ENCODE peak calls at places on chromosomes 5 and 9, in five cellular contexts. One of them, this sample, is unnamed.

GRCh38 chr5:149937610-149938009 is 7.0 kb downstream of the PDE6A start:
- DNase-seq in fibroblast of pulmonary artery: no peak
- DNase-seq in fibroblast of mammary gland: peak
- DNase-seq in psoas muscle: no peak
- DNase-seq in fibroblast of the aortic adventitia: no peak
- DNase-seq in this sample: peak

GRCh38 chr5:142843029-142843905 is 73.1 kb downstream of the ARHGAP26 start:
- DNase-seq in fibroblast of pulmonary artery: no peak
- DNase-seq in fibroblast of mammary gland: no peak
- DNase-seq in psoas muscle: peak
- DNase-seq in fibroblast of the aortic adventitia: peak
- DNase-seq in this sample: no peak

GRCh38 chr5:173885481-173886010 is 2.6 kb upstream of the CPEB4 start:
- DNase-seq in fibroblast of pulmonary artery: peak
- DNase-seq in fibroblast of mammary gland: no peak
- DNase-seq in psoas muscle: no peak
- DNase-seq in fibroblast of the aortic adventitia: no peak
- DNase-seq in this sample: no peak

GRCh38 chr5:73354406-73354805 is 94.2 kb downstream of the FOXD1 start:
- DNase-seq in fibroblast of pulmonary artery: no peak
- DNase-seq in fibroblast of mammary gland: no peak
- DNase-seq in psoas muscle: no peak
- DNase-seq in fibroblast of the aortic adventitia: peak
- DNase-seq in this sample: no peak

GRCh38 chr9:80437825-80438224 is 866.1 kb downstream of the TLE4 start:
- DNase-seq in fibroblast of pulmonary artery: no peak
- DNase-seq in fibroblast of mammary gland: no peak
- DNase-seq in psoas muscle: no peak
- DNase-seq in fibroblast of the aortic adventitia: no peak
- DNase-seq in this sample: no peak

GRCh38 chr5:76169536-76169935 is 86.4 kb downstream of the SV2C start:
- DNase-seq in fibroblast of pulmonary artery: no peak
- DNase-seq in fibroblast of mammary gland: no peak
- DNase-seq in psoas muscle: no peak
- DNase-seq in fibroblast of the aortic adventitia: no peak
- DNase-seq in this sample: no peak

GRCh38 chr5:32505718-32506117 is 61.2 kb upstream of the ZFR start:
- DNase-seq in fibroblast of pulmonary artery: peak
- DNase-seq in fibroblast of mammary gland: peak
- DNase-seq in psoas muscle: peak
- DNase-seq in fibroblast of the aortic adventitia: peak
- DNase-seq in this sample: peak

GRCh38 chr5:170554566-170555267 is 50.9 kb downstream of the KCNIP1 start:
- DNase-seq in fibroblast of pulmonary artery: peak
- DNase-seq in fibroblast of mammary gland: no peak
- DNase-seq in psoas muscle: peak
- DNase-seq in fibroblast of the aortic adventitia: peak
- DNase-seq in this sample: peak

GRCh38 chr9:3922846-3923245 is 377.0 kb downstream of the GLIS3 start:
- DNase-seq in fibroblast of pulmonary artery: no peak
- DNase-seq in fibroblast of mammary gland: no peak
- DNase-seq in psoas muscle: no peak
- DNase-seq in fibroblast of the aortic adventitia: no peak
- DNase-seq in this sample: no peak

GRCh38 chr5:144691936-144692335 is 521.3 kb downstream of the KCTD16 start:
- DNase-seq in fibroblast of pulmonary artery: no peak
- DNase-seq in fibroblast of mammary gland: peak
- DNase-seq in psoas muscle: no peak
- DNase-seq in fibroblast of the aortic adventitia: no peak
- DNase-seq in this sample: no peak

GRCh38 chr5:135439426-135440205 is 7.5 kb downstream of the DCANP1 start:
- DNase-seq in fibroblast of pulmonary artery: no peak
- DNase-seq in fibroblast of mammary gland: no peak
- DNase-seq in psoas muscle: no peak
- DNase-seq in fibroblast of the aortic adventitia: no peak
- DNase-seq in this sample: no peak

GRCh38 chr9:8468048-8468600 is 668.5 kb upstream of the DMAC1 start:
- DNase-seq in fibroblast of pulmonary artery: no peak
- DNase-seq in fibroblast of mammary gland: no peak
- DNase-seq in psoas muscle: no peak
- DNase-seq in fibroblast of the aortic adventitia: no peak
- DNase-seq in this sample: no peak

GRCh38 chr5:113574417-113574816 is 60.9 kb downstream of the YTHDC2 start:
- DNase-seq in fibroblast of pulmonary artery: peak
- DNase-seq in fibroblast of mammary gland: peak
- DNase-seq in psoas muscle: no peak
- DNase-seq in fibroblast of the aortic adventitia: peak
- DNase-seq in this sample: peak

GRCh38 chr5:67015577-67016290 is 180.9 kb downstream of the CD180 start:
- DNase-seq in fibroblast of pulmonary artery: peak
- DNase-seq in fibroblast of mammary gland: peak
- DNase-seq in psoas muscle: no peak
- DNase-seq in fibroblast of the aortic adventitia: peak
- DNase-seq in this sample: no peak

GRCh38 chr9:108468364-108468763 is 387.4 kb downstream of the ACTL7B start:
- DNase-seq in fibroblast of pulmonary artery: peak
- DNase-seq in fibroblast of mammary gland: peak
- DNase-seq in psoas muscle: peak
- DNase-seq in fibroblast of the aortic adventitia: no peak
- DNase-seq in this sample: peak
- TF ChIP-seq CTCF in fibroblast of pulmonary artery: peak
- TF ChIP-seq CTCF in fibroblast of mammary gland: peak
- TF ChIP-seq CTCF in psoas muscle: peak
- TF ChIP-seq CTCF in fibroblast of the aortic adventitia: peak
- TF ChIP-seq CTCF in this sample: peak

DNA sequence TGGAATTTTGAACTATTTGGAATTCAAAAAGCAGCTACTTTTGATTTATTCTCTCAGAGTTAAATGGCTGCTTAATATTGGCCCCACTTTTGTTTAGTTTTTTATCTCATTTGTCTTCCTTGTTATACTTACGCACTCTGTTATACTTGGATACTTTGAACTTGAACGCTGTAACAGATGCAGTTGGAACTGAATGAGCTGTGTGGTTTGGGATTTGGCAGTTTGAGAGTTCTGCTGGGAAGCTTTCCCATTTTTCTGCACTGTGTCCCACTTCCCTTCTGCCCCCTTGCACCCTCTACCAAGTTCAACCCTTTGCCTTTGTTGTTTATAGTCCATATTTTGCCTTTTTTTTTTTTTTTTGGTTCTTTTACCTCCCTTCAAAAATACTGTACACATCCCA is 3.8 kb downstream of the RHOBTB3 start:
- DNase-seq in fibroblast of pulmonary artery: peak
- DNase-seq in fibroblast of mammary gland: peak
- DNase-seq in psoas muscle: no peak
- DNase-seq in fibroblast of the aortic adventitia: peak
- DNase-seq in this sample: no peak
- H3K4me3 ChIP-seq in fibroblast of pulmonary artery: peak
- H3K4me3 ChIP-seq in fibroblast of mammary gland: peak
- H3K4me3 ChIP-seq in psoas muscle: peak
- H3K4me3 ChIP-seq in fibroblast of the aortic adventitia: peak
- H3K4me3 ChIP-seq in this sample: peak

GRCh38 chr9:68779558-68780376 is 74.7 kb downstream of the PIP5K1B start:
- DNase-seq in fibroblast of pulmonary artery: peak
- DNase-seq in fibroblast of mammary gland: peak
- DNase-seq in psoas muscle: peak
- DNase-seq in fibroblast of the aortic adventitia: peak
- DNase-seq in this sample: peak
- TF ChIP-seq CTCF in fibroblast of pulmonary artery: no peak
- TF ChIP-seq CTCF in fibroblast of mammary gland: no peak
- TF ChIP-seq CTCF in psoas muscle: peak
- TF ChIP-seq CTCF in fibroblast of the aortic adventitia: peak
- TF ChIP-seq CTCF in this sample: no peak

DNA sequence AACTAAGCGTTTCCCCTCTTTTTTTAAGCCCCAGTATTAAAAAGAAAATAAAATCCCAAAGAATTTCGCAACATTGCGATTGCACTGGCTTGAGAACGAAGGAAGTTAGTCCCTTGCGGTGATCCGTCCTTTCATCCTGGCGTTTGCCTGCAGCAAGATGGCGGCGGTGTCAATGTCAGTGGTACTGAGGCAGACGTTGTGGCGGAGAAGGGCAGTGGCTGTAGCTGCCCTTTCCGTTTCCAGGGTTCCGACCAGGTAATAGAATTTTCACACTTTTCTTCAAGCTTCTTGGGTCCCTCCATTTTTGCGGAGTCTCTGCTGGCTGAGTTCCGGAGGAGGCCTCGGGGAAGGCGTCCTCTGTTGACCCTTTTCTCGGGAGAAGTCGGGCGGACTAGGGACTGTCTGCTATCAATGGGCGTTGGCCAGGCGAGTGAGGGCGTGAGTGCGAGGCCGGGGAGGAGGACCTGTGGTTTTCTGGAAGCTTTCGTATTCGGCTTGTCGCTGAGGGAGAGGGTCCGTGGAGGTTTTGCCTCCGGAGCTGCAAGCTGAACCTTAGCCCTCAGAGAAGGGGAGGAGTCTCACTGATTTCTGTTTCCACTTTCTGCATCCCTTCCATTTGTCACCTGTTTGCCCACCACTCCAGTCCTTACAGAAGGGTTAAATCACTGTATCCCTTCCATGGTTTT is at the start of gene NDUFS4:
- DNase-seq in fibroblast of pulmonary artery: peak
- DNase-seq in fibroblast of mammary gland: peak
- DNase-seq in psoas muscle: peak
- DNase-seq in fibroblast of the aortic adventitia: peak
- DNase-seq in this sample: peak
- H3K4me3 ChIP-seq in fibroblast of pulmonary artery: peak
- H3K4me3 ChIP-seq in fibroblast of mammary gland: peak
- H3K4me3 ChIP-seq in psoas muscle: peak
- H3K4me3 ChIP-seq in fibroblast of the aortic adventitia: peak
- H3K4me3 ChIP-seq in this sample: peak

DNA sequence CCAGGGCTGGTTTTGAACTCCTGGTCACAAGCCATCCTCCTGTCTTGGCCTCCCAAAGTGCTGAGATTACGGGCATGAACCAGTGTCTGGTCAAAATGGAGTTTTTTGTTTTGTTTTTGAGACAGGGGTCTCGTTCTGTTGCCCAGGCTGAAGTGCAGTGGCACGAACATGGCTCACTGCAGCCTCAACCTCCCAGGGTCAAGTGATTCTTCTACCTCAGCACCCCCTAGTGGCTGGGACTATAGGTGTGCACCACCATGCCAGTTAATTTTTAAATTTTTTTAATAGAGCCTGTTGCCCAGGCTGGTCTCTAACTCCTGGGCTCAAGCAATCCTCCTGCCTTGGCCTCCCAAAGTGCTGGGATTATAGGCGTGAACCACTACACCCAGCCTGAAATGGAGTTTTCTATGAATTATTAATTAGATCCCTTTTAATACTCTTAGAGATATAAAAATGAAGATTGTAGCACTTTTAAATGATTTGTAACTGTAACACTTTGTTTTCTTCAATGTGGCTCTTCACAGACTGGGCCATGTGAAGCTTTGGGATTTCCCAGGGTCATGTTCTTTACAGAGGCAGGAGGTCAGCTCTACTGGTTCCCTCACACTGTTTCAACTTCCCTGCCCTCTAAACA is 32.6 kb upstream of the SPARC start:
- DNase-seq in fibroblast of pulmonary artery: peak
- DNase-seq in fibroblast of mammary gland: peak
- DNase-seq in psoas muscle: no peak
- DNase-seq in fibroblast of the aortic adventitia: peak
- DNase-seq in this sample: peak
- TF ChIP-seq CTCF in fibroblast of pulmonary artery: peak
- TF ChIP-seq CTCF in fibroblast of mammary gland: peak
- TF ChIP-seq CTCF in psoas muscle: peak
- TF ChIP-seq CTCF in fibroblast of the aortic adventitia: peak
- TF ChIP-seq CTCF in this sample: peak

GRCh38 chr5:55869847-55870246 is 18.7 kb downstream of the IL31RA start:
- DNase-seq in fibroblast of pulmonary artery: no peak
- DNase-seq in fibroblast of mammary gland: no peak
- DNase-seq in psoas muscle: no peak
- DNase-seq in fibroblast of the aortic adventitia: no peak
- DNase-seq in this sample: no peak
- H3K4me3 ChIP-seq in fibroblast of pulmonary artery: no peak
- H3K4me3 ChIP-seq in fibroblast of mammary gland: no peak
- H3K4me3 ChIP-seq in psoas muscle: no peak
- H3K4me3 ChIP-seq in fibroblast of the aortic adventitia: no peak
- H3K4me3 ChIP-seq in this sample: no peak

GRCh38 chr5:90546216-90546837 is 12.3 kb upstream of the ADGRV1 start:
- DNase-seq in fibroblast of pulmonary artery: no peak
- DNase-seq in fibroblast of mammary gland: peak
- DNase-seq in psoas muscle: no peak
- DNase-seq in fibroblast of the aortic adventitia: no peak
- DNase-seq in this sample: no peak
- TF ChIP-seq CTCF in fibroblast of pulmonary artery: no peak
- TF ChIP-seq CTCF in fibroblast of mammary gland: no peak
- TF ChIP-seq CTCF in psoas muscle: no peak
- TF ChIP-seq CTCF in fibroblast of the aortic adventitia: no peak
- TF ChIP-seq CTCF in this sample: no peak

GRCh38 chr5:37735649-37736347 is 104.0 kb downstream of the GDNF start:
- DNase-seq in fibroblast of pulmonary artery: no peak
- DNase-seq in fibroblast of mammary gland: peak
- DNase-seq in psoas muscle: peak
- DNase-seq in fibroblast of the aortic adventitia: no peak
- DNase-seq in this sample: peak

GRCh38 chr5:37734114-37734513 is 105.7 kb downstream of the GDNF start:
- DNase-seq in fibroblast of pulmonary artery: no peak
- DNase-seq in fibroblast of mammary gland: no peak
- DNase-seq in psoas muscle: no peak
- DNase-seq in fibroblast of the aortic adventitia: no peak
- DNase-seq in this sample: no peak

GRCh38 chr5:37727238-37727637 is 112.6 kb downstream of the GDNF start:
- DNase-seq in fibroblast of pulmonary artery: no peak
- DNase-seq in fibroblast of mammary gland: no peak
- DNase-seq in psoas muscle: no peak
- DNase-seq in fibroblast of the aortic adventitia: no peak
- DNase-seq in this sample: no peak

GRCh38 chr5:37736397-37736796 is 103.4 kb downstream of the GDNF start:
- DNase-seq in fibroblast of pulmonary artery: no peak
- DNase-seq in fibroblast of mammary gland: no peak
- DNase-seq in psoas muscle: no peak
- DNase-seq in fibroblast of the aortic adventitia: no peak
- DNase-seq in this sample: no peak

DNA sequence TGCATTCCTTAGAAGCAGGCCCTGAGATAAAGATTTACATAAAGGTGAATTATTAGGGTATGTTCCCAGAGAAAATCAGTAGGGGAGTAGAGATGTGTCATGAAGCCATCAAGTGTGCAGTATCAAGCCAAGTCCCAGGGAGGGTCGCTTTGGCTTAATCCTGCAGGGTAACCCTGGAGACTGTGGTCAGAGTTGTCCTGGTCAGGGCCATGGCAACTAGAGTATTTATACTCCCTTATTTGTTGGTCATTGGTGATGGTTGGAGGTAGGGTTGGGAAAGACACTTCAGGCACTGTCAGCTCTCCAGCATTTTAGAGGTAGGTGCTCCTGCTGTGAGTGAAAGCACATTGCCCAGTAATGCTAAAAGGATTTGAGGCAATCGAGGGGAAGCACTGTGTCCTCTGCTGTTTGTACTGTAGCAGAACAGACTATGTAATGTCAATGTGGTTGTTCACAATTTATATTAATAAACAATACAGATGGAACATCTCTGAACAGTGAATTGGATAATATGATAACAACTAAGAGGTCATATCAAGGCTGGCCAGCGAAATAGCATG is 108.9 kb downstream of the GDNF start:
- DNase-seq in fibroblast of pulmonary artery: no peak
- DNase-seq in fibroblast of mammary gland: no peak
- DNase-seq in psoas muscle: no peak
- DNase-seq in fibroblast of the aortic adventitia: no peak
- DNase-seq in this sample: peak
- H3K4me3 ChIP-seq in fibroblast of pulmonary artery: no peak
- H3K4me3 ChIP-seq in fibroblast of mammary gland: no peak
- H3K4me3 ChIP-seq in psoas muscle: no peak
- H3K4me3 ChIP-seq in fibroblast of the aortic adventitia: no peak
- H3K4me3 ChIP-seq in this sample: no peak